ENCODE peak calls at places on chromosomes 12 and 14, in four cellular contexts. C, U, F and A are unnamed samples.

GRCh38 chr12:122117979-122118378 is 39.4 kb downstream of the MLXIP start:
- DNase-seq in C (no peak), U (no peak), F (no peak), A (no peak)

GRCh38 chr14:60981626-60982455 is 796 bp downstream of the SLC38A6 start:
- DNase-seq in C (peak; percentile 19), U (no peak), F (no peak), A (no peak)

GRCh38 chr14:52888159-52888558 is 62.7 kb downstream of the FERMT2 start:
- DNase-seq in C (no peak), U (no peak), F (no peak), A (no peak)

GRCh38 chr14:100317897-100318808 is 5.0 kb upstream of the SLC25A47 start:
- DNase-seq in C (peak; percentile 80), U (peak; percentile 76), F (peak; percentile 51), A (peak; percentile 71)

GRCh38 chr12:101551362-101552114 is 43.2 kb upstream of the MYBPC1 start:
- DNase-seq in C (no peak), U (no peak), F (no peak), A (no peak)

GRCh38 chr12:113198286-113198685 is 12.8 kb downstream of the RITA1 start:
- DNase-seq in C (no peak), U (no peak), F (no peak), A (no peak)

GRCh38 chr14:102883028-102883953 is 39.2 kb upstream of the AMN start:
- DNase-seq in C (no peak), U (no peak), F (no peak), A (no peak)

GRCh38 chr14:30608533-30609006 is 13.5 kb upstream of the SCFD1 start:
- DNase-seq in C (no peak), U (no peak), F (no peak), A (no peak)

GRCh38 chr14:34052658-34053014 is 101.8 kb upstream of the EGLN3 start:
- DNase-seq in C (no peak), U (no peak), F (no peak), A (no peak)

GRCh38 chr12:45458238-45458637 is 242.3 kb downstream of the ANO6 start:
- DNase-seq in C (no peak), U (no peak), F (no peak), A (no peak)

DNA sequence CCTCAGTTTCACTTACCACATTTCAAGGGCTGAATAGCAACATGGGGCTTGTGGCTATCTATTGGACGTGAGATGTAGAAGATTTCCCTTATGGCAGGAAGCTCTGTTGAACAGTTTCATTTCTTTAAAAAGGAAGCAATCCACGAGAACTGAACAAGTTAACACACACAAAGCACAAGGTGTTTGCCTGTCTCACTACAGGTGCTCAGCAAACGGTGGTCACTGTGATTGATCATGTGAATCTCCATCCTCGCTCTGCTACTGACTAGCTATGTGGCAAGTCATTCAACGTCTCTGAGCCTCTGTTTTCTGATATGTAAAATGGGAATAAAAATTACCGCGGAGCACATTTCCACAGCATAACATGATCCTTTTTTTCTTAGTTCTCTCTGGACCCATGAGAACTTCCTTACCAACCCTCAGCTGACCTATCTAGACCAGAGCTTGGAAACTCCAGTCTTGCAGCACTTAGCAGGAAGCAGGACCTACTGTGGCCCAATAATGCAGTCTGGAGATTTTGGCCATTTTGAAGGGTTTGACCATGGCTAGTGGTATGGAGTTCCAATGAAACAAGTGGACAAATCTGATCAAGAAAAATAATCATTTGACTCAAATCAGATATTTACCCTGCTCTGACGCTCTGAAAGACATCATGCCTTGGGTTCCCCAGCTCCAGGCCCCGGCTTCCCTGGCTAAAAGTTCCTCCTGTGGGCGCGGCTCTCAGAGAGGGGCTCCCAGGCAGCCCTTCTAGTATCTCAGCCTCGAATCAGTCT is 278.8 kb downstream of the ZFP36L1 start:
- DNase-seq in C (no peak), U (no peak), F (no peak), A (no peak)
- H3K4me1 ChIP-seq in C (peaks cover 38% of the 10 kb centered on the region), U (peaks cover 35% of the 10 kb centered on the region), F (peaks cover 10% of the 10 kb centered on the region), A (peaks cover 31% of the 10 kb centered on the region)

DNA sequence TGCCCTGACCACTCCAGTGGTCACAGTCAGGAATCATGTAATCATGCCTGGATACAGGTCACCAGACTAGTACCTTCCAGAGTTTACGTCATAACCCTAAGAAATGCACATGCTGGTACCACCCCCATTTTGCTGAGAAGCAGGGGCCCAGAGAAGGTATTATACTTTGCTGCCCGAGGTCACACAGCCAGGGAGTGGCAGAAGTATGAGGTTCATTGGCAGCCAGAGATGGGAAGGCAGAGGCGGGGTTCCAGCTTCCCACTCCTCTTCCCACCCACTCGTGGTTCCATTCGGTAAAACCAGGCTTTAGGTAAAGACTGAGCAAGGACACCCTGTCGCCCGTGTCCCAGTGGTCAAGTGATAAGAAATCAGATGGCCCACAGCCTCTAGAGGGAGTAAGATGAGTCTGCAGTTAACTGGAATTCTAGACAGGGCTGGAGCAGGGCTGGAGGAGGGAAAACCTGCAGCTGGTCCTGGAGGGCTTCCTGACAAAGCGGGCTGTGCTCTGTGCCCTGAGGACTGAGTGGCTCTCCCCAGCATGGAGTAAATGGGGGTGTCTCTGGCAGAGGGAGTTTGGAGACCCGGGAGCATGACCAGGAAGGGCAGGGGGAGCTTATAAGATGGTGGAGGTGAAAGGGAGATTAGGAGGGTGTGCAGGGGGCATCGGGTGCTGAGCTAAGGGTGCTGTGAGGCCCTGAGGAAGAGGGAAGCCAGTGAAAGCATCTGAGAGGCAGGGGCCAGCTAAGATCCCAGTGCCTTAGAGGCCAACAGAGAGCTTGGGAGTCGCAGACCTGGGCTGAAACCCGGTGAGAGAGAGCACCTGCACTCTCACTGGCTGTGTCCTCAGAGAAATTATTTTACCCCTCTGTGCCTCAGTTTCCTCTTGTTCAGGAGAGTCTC is 5.7 kb downstream of the FAM222A start:
- DNase-seq in C (peak; percentile 82), U (no peak), F (no peak), A (no peak)
- TF ChIP-seq CTCF in C (peak; percentile 59), U (no peak), F (no peak), A (no peak)

GRCh38 chr12:48968004-48968403 is 3.5 kb downstream of the WNT10B start:
- DNase-seq in C (no peak), U (no peak), F (no peak), A (no peak)
- H3K4me1 ChIP-seq in C (peaks cover 31% of the 10 kb centered on the region), U (peaks cover 10% of the 10 kb centered on the region), F (no peaks in the 10 kb centered on the region), A (peaks cover 31% of the 10 kb centered on the region)

GRCh38 chr14:96629558-96630222 is 127.5 kb downstream of the PAPOLA start:
- DNase-seq in C (no peak), U (no peak), F (no peak), A (no peak)

GRCh38 chr14:96629082-96629481 is 126.9 kb downstream of the PAPOLA start:
- DNase-seq in C (no peak), U (no peak), F (no peak), A (no peak)

GRCh38 chr14:96626916-96627315 is 124.7 kb downstream of the PAPOLA start:
- DNase-seq in C (no peak), U (no peak), F (no peak), A (no peak)

GRCh38 chr14:96627386-96627785 is 125.2 kb downstream of the PAPOLA start:
- DNase-seq in C (no peak), U (no peak), F (no peak), A (no peak)

GRCh38 chr14:96627811-96628775 is 125.9 kb downstream of the PAPOLA start:
- DNase-seq in C (no peak), U (no peak), F (no peak), A (no peak)
- TF ChIP-seq CTCF in C (no peak), U (no peak), F (no peak), A (no peak)